ENCODE peak calls at places on chromosome 15, in five cellular contexts. I, U, K, O and Z are unnamed samples.

GRCh38 chr15:100097342-100097899 is 244.4 kb downstream of the ADAMTS17 start:
- DNase-seq in I (no peak), O (no peak), K (no peak), U (no peak), Z (no peak)

GRCh38 chr15:20355256-20355868 is 186.2 kb downstream of the GOLGA6L6 start:
- DNase-seq in K (no peak), U (no peak), O (no peak), I (no peak), Z (no peak)

GRCh38 chr15:82093325-82093724 is 47.5 kb upstream of the MEX3B start:
- DNase-seq in I (no peak), U (no peak), O (no peak), K (no peak), Z (no peak)

GRCh38 chr15:64092864-64093626 is 593 bp downstream of the CIAO2A start:
- DNase-seq in U (no peak), O (peak), I (no peak), K (no peak), Z (peak)

GRCh38 chr15:57611938-57612337 is 20.2 kb downstream of the MYZAP start:
- DNase-seq in K (no peak), I (peak), O (peak), U (no peak), Z (peak)

GRCh38 chr15:73991260-73991659 is 835 bp downstream of the STOML1 start:
- DNase-seq in I (peak), K (no peak), O (no peak), U (no peak), Z (no peak)

GRCh38 chr15:82122754-82123400 is 77.1 kb upstream of the MEX3B start:
- DNase-seq in I (no peak), O (no peak), K (peak), U (no peak), Z (peak)

GRCh38 chr15:65836665-65837064 is 32.6 kb upstream of the RAB11A start:
- DNase-seq in K (no peak), I (no peak), O (no peak), U (no peak), Z (no peak)

GRCh38 chr15:66673410-66674322 is 28.4 kb upstream of the SMAD6 start:
- DNase-seq in I (peak), U (peak), K (no peak), O (peak), Z (peak)

GRCh38 chr15:34252545-34252944 is 27.7 kb downstream of the EMC4 start:
- DNase-seq in I (no peak), U (no peak), O (no peak), K (no peak), Z (no peak)

GRCh38 chr15:71649894-71650293 is 160.5 kb upstream of the NR2E3 start:
- DNase-seq in O (no peak), K (no peak), U (no peak), I (no peak), Z (no peak)

GRCh38 chr15:95346856-95347255 is 983.6 kb upstream of the NR2F2 start:
- DNase-seq in U (no peak), I (no peak), K (no peak), O (no peak), Z (no peak)

GRCh38 chr15:101501703-101502373 is 12.3 kb upstream of the PCSK6 start:
- DNase-seq in O (peak), I (peak), K (no peak), U (peak), Z (peak)

GRCh38 chr15:48978638-48979037 is 14.9 kb upstream of the SHC4 start:
- DNase-seq in O (no peak), U (no peak), K (no peak), I (no peak), Z (no peak)

GRCh38 chr15:95922431-95922830 is 408.1 kb upstream of the NR2F2 start:
- DNase-seq in I (no peak), U (no peak), O (no peak), K (no peak), Z (peak)

GRCh38 chr15:25240461-25241021 is 198.3 kb downstream of the UBE3A start:
- DNase-seq in I (peak), O (no peak), K (no peak), U (no peak), Z (no peak)

GRCh38 chr15:41890050-41890690 is 3.7 kb downstream of the SPTBN5 start:
- DNase-seq in O (no peak), I (no peak), K (no peak), U (no peak), Z (no peak)

GRCh38 chr15:74768771-74769342 is 13.0 kb upstream of the CSK start:
- DNase-seq in O (peak), K (no peak), U (peak), I (peak), Z (peak)

GRCh38 chr15:62711691-62712454 is 330.7 kb upstream of the TPM1 start:
- DNase-seq in K (no peak), U (no peak), I (no peak), O (no peak), Z (no peak)

GRCh38 chr15:41847981-41848380 is 9.3 kb downstream of the PLA2G4B start:
- DNase-seq in I (no peak), U (no peak), O (no peak), K (no peak), Z (no peak)

GRCh38 chr15:65008989-65009388 is 19.3 kb upstream of the SPG21 start:
- DNase-seq in K (no peak), U (no peak), I (no peak), O (no peak), Z (no peak)

GRCh38 chr15:89937365-89938355 is 24.9 kb upstream of the ARPIN start:
- DNase-seq in O (no peak), U (no peak), I (no peak), K (no peak), Z (no peak)
- TF ChIP-seq CTCF in O (no peak), U (no peak), I (no peak), K (no peak), Z (no peak)

GRCh38 chr15:85543741-85544155 is 163.3 kb downstream of the AKAP13 start:
- DNase-seq in O (no peak), K (no peak), U (no peak), I (peak), Z (peak)
- TF ChIP-seq CTCF in O (no peak), K (no peak), U (no peak), I (peak), Z (no peak)

GRCh38 chr15:91522609-91523332 is 330.7 kb upstream of the SLCO3A1 start:
- DNase-seq in K (peak), O (no peak), U (no peak), I (no peak), Z (peak)
- TF ChIP-seq CTCF in K (peak), O (no peak), U (peak), I (peak), Z (peak)

DNA sequence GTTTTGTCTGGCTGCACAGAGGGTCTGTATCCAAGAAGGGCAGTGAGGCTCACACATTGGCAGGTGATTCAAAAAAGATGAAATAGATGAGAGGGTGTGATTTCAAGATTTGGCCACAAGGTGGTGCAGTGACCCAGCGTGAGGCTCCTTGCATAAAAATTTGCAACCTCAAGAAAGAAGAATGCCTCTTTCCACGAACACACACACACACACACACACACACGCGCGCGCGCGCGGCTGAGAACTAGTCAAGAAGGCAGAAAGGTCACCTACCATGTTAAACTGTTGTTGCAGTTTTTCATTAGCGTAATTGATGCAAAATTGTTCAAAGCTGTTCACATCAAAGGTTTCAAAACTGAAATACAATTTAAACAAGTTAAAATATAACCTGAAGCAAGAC is 39.2 kb downstream of the MYO5C start:
- DNase-seq in U (peak), K (peak), I (no peak), O (peak), Z (peak)
- TF ChIP-seq CTCF in U (peak), K (peak), I (peak), O (peak), Z (peak)